ENCODE peak calls at places on chromosomes 12 and 14, in four cellular contexts. One of them, this sample, is unnamed.

GRCh38 chr14:29339491-29339890 is 572.9 kb downstream of the FOXG1 start:
- DNase-seq in IMR-90: peak; percentile 26
- DNase-seq in GM12878: no peak
- DNase-seq in K562: no peak
- DNase-seq in this sample: no peak

GRCh38 chr12:89225401-89225800 is 126.9 kb downstream of the DUSP6 start:
- DNase-seq in IMR-90: peak; percentile 78
- DNase-seq in GM12878: no peak
- DNase-seq in K562: no peak
- DNase-seq in this sample: peak; percentile 50

GRCh38 chr14:25048170-25049126 is 1.5 kb downstream of the STXBP6 start:
- DNase-seq in IMR-90: peak; percentile 86
- DNase-seq in GM12878: no peak
- DNase-seq in K562: peak; percentile 39
- DNase-seq in this sample: no peak

GRCh38 chr12:115762934-115763333 is 514.6 kb downstream of the MED13L start:
- DNase-seq in IMR-90: no peak
- DNase-seq in GM12878: no peak
- DNase-seq in K562: no peak
- DNase-seq in this sample: no peak

GRCh38 chr14:104865069-104865630 is at the start of gene CEP170B:
- DNase-seq in IMR-90: peak; percentile 21
- DNase-seq in GM12878: no peak
- DNase-seq in K562: peak; percentile 85
- DNase-seq in this sample: peak; percentile 9

GRCh38 chr14:67875175-67876006 is 55.8 kb downstream of the RAD51B start:
- DNase-seq in IMR-90: no peak
- DNase-seq in GM12878: no peak
- DNase-seq in K562: no peak
- DNase-seq in this sample: no peak

GRCh38 chr14:60164404-60164716 is 838 bp downstream of the DHRS7 start:
- DNase-seq in IMR-90: no peak
- DNase-seq in GM12878: peak; percentile 39
- DNase-seq in K562: no peak
- DNase-seq in this sample: no peak

GRCh38 chr14:35122696-35123387 is 490 bp downstream of the PRORP start:
- DNase-seq in IMR-90: peak; percentile 59
- DNase-seq in GM12878: no peak
- DNase-seq in K562: peak; percentile 6
- DNase-seq in this sample: peak; percentile 50

GRCh38 chr12:81208193-81208946 is 130.5 kb downstream of the ACSS3 start:
- DNase-seq in IMR-90: no peak
- DNase-seq in GM12878: no peak
- DNase-seq in K562: no peak
- DNase-seq in this sample: peak; percentile 87

GRCh38 chr14:79728331-79728730 is 483.0 kb downstream of the DIO2 start:
- DNase-seq in IMR-90: no peak
- DNase-seq in GM12878: no peak
- DNase-seq in K562: no peak
- DNase-seq in this sample: no peak

GRCh38 chr12:93122089-93122488 is 193.0 kb upstream of the EEA1 start:
- DNase-seq in IMR-90: peak; percentile 81
- DNase-seq in GM12878: no peak
- DNase-seq in K562: no peak
- DNase-seq in this sample: no peak

GRCh38 chr12:69936214-69936731 is 111.2 kb downstream of the MYRFL start:
- DNase-seq in IMR-90: no peak
- DNase-seq in GM12878: no peak
- DNase-seq in K562: no peak
- DNase-seq in this sample: no peak

GRCh38 chr14:88937706-88938105 is 113.3 kb downstream of the TTC8 start:
- DNase-seq in IMR-90: peak; percentile 33
- DNase-seq in GM12878: no peak
- DNase-seq in K562: no peak
- DNase-seq in this sample: no peak

GRCh38 chr12:78421011-78421410 is 443.6 kb upstream of the SYT1 start:
- DNase-seq in IMR-90: peak; percentile 8
- DNase-seq in GM12878: no peak
- DNase-seq in K562: no peak
- DNase-seq in this sample: no peak

GRCh38 chr14:79842270-79842669 is 369.0 kb downstream of the DIO2 start:
- DNase-seq in IMR-90: peak; percentile 92
- DNase-seq in GM12878: no peak
- DNase-seq in K562: no peak
- DNase-seq in this sample: no peak

GRCh38 chr14:61565181-61565580 is 130.1 kb upstream of the HIF1A start:
- DNase-seq in IMR-90: peak; percentile 41
- DNase-seq in GM12878: no peak
- DNase-seq in K562: no peak
- DNase-seq in this sample: no peak

GRCh38 chr14:24634158-24634557 is at the start of gene GZMB:
- DNase-seq in IMR-90: peak; percentile 14
- DNase-seq in GM12878: no peak
- DNase-seq in K562: no peak
- DNase-seq in this sample: no peak

GRCh38 chr14:102825307-102826095 is 48.3 kb downstream of the TRAF3 start:
- DNase-seq in IMR-90: no peak
- DNase-seq in GM12878: no peak
- DNase-seq in K562: no peak
- DNase-seq in this sample: no peak

GRCh38 chr12:49046129-49046895 is 14.3 kb downstream of the KMT2D start:
- DNase-seq in IMR-90: no peak
- DNase-seq in GM12878: no peak
- DNase-seq in K562: no peak
- DNase-seq in this sample: no peak

GRCh38 chr14:32073537-32074189 is 3.4 kb upstream of the ARHGAP5 start:
- DNase-seq in IMR-90: peak; percentile 82
- DNase-seq in GM12878: peak; percentile 36
- DNase-seq in K562: peak; percentile 52
- DNase-seq in this sample: peak; percentile 85

GRCh38 chr12:67617619-67618018 is 30.9 kb upstream of the DYRK2 start:
- DNase-seq in IMR-90: no peak
- DNase-seq in GM12878: no peak
- DNase-seq in K562: no peak
- DNase-seq in this sample: no peak

GRCh38 chr12:11749943-11750690 is 100.6 kb downstream of the ETV6 start:
- DNase-seq in IMR-90: no peak
- DNase-seq in GM12878: peak; percentile 87
- DNase-seq in K562: no peak
- DNase-seq in this sample: no peak

GRCh38 chr12:50545783-50546182 is 41.0 kb downstream of the DIP2B start:
- DNase-seq in IMR-90: no peak
- DNase-seq in GM12878: no peak
- DNase-seq in K562: no peak
- DNase-seq in this sample: peak; percentile 19

GRCh38 chr12:2856051-2856450 is 788 bp downstream of the TEX52 start:
- DNase-seq in IMR-90: no peak
- DNase-seq in GM12878: no peak
- DNase-seq in K562: no peak
- DNase-seq in this sample: no peak

GRCh38 chr14:75310295-75311059 is 31.8 kb downstream of the FOS start:
- DNase-seq in IMR-90: peak; percentile 86
- DNase-seq in GM12878: no peak
- DNase-seq in K562: no peak
- DNase-seq in this sample: peak; percentile 90

GRCh38 chr14:100867631-100868315 is 35.7 kb downstream of the RTL1 start:
- DNase-seq in IMR-90: no peak
- DNase-seq in GM12878: no peak
- DNase-seq in K562: no peak
- DNase-seq in this sample: no peak

GRCh38 chr12:122050706-122051105 is 27.9 kb upstream of the MLXIP start:
- DNase-seq in IMR-90: no peak
- DNase-seq in GM12878: no peak
- DNase-seq in K562: no peak
- DNase-seq in this sample: no peak

GRCh38 chr14:80358112-80358511 is 146.8 kb upstream of the DIO2 start:
- DNase-seq in IMR-90: no peak
- DNase-seq in GM12878: no peak
- DNase-seq in K562: no peak
- DNase-seq in this sample: no peak

GRCh38 chr12:401235-402126 is at the start of gene CCDC77:
- DNase-seq in IMR-90: peak; percentile 88
- DNase-seq in GM12878: peak; percentile 86
- DNase-seq in K562: peak; percentile 95
- DNase-seq in this sample: peak; percentile 96

GRCh38 chr12:42086021-42086420 is 58.7 kb downstream of the GXYLT1 start:
- DNase-seq in IMR-90: peak; percentile 63
- DNase-seq in GM12878: no peak
- DNase-seq in K562: no peak
- DNase-seq in this sample: no peak

GRCh38 chr12:8077207-8077606 is 4.9 kb upstream of the NECAP1 start:
- DNase-seq in IMR-90: peak; percentile 62
- DNase-seq in GM12878: no peak
- DNase-seq in K562: no peak
- DNase-seq in this sample: peak; percentile 74

GRCh38 chr12:109581856-109582255 is 8.3 kb downstream of the MVK start:
- DNase-seq in IMR-90: peak; percentile 45
- DNase-seq in GM12878: no peak
- DNase-seq in K562: no peak
- DNase-seq in this sample: no peak

GRCh38 chr14:22819191-22819988 is 4.2 kb upstream of the SLC7A7 start:
- DNase-seq in IMR-90: peak; percentile 85
- DNase-seq in GM12878: no peak
- DNase-seq in K562: no peak
- DNase-seq in this sample: peak; percentile 87

GRCh38 chr12:58915634-58916033 is 4.7 kb downstream of the LRIG3 start:
- DNase-seq in IMR-90: peak; percentile 71
- DNase-seq in GM12878: no peak
- DNase-seq in K562: no peak
- DNase-seq in this sample: peak; percentile 76

GRCh38 chr14:39015360-39015961 is 87.6 kb downstream of the SEC23A start:
- DNase-seq in IMR-90: peak; percentile 59
- DNase-seq in GM12878: no peak
- DNase-seq in K562: peak; percentile 32
- DNase-seq in this sample: peak; percentile 76
- H2AFZ ChIP-seq in IMR-90: no peak overlapping the region
- H2AFZ ChIP-seq in GM12878: no peak overlapping the region
- H2AFZ ChIP-seq in K562: no peak overlapping the region
- H2AFZ ChIP-seq in this sample: no peak overlapping the region

GRCh38 chr14:33916663-33917565 is 34.0 kb downstream of the EGLN3 start:
- DNase-seq in IMR-90: no peak
- DNase-seq in GM12878: no peak
- DNase-seq in K562: peak; percentile 72
- DNase-seq in this sample: peak; percentile 88
- TF ChIP-seq FOS in IMR-90: no peak
- TF ChIP-seq FOS in GM12878: no peak
- TF ChIP-seq FOS in K562: no peak
- TF ChIP-seq FOS in this sample: peak; percentile 76

GRCh38 chr12:26009593-26009992 is 51.1 kb downstream of the RASSF8 start:
- DNase-seq in IMR-90: no peak
- DNase-seq in GM12878: no peak
- DNase-seq in K562: no peak
- DNase-seq in this sample: no peak
- H3K4me3 ChIP-seq in IMR-90: no peak overlapping the region
- H3K4me3 ChIP-seq in GM12878: no peak overlapping the region
- H3K4me3 ChIP-seq in K562: no peak overlapping the region
- H3K4me3 ChIP-seq in this sample: no peak overlapping the region

GRCh38 chr12:108119126-108119973 is 9.7 kb upstream of the WSCD2 start:
- DNase-seq in IMR-90: no peak
- DNase-seq in GM12878: no peak
- DNase-seq in K562: peak; percentile 82
- DNase-seq in this sample: no peak
- H2AFZ ChIP-seq in IMR-90: no peak overlapping the region
- H2AFZ ChIP-seq in GM12878: no peak overlapping the region
- H2AFZ ChIP-seq in K562: peak overlapping the region; percentile 69
- H2AFZ ChIP-seq in this sample: no peak overlapping the region

DNA sequence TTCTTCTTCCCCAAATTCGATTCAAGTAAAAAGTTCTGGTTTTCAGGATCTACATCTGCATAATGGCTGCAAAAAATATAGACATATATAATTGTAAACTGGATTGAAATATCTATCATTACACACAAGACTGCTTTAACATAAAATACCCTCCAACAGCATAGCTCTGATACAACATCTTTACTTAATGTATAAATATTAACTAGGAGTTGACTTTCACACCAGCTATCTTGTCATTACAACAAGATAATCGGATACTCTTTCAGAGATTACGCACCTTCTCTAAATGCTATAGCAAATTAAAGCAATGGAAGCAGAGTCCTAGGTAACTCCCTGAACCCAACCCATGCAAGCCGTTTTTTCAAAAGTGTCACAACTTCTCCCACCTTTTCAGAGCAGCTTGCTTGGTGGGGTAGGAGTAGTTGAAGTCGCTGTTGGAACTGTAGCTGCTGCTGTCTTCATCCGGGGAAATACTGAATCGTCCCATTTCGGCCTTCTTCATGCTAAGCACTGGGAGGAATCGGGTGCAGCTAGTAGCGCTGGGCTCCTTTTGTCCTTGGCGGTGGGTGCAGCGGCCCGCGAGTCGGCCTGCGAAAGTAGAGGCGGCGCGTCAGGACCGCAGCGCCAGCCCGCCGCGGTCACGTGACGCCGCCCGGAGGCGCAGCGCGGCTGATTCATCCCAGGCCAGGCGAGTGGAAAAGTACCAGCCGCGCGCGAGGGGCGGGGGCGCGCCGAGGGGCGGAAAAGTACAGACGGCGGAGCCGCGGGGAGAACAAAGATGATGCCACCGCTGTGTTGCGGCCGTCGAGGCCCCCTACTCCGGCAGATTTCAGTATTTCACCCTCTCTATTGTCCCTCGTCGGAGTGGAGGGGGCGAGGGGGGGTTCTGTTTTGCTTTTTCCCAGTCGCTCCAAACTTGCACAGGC is 1.5 kb downstream of the SLC38A2 start:
- DNase-seq in IMR-90: peak; percentile 79
- DNase-seq in GM12878: no peak
- DNase-seq in K562: peak; percentile 91
- DNase-seq in this sample: peak; percentile 88
- TF ChIP-seq FOS in IMR-90: no peak
- TF ChIP-seq FOS in GM12878: no peak
- TF ChIP-seq FOS in K562: no peak
- TF ChIP-seq FOS in this sample: peak; percentile 69

This sample was measured in endothelial cell of umbilical vein.